ENCODE peak calls at places on chromosomes 3 and 15, in ten cellular contexts. D is fibroblast of pulmonary artery; T is endodermal cell; F is lower lobe of right lung; S is HFF-Myc; Q is activated CD8-positive, alpha-beta T cell treated with anti-CD3 and anti-CD28 coated beads for 36 hours; I is SK-N-SH; W is chondrocyte; N is endothelial cell; Y is H9. U is an unnamed sample.

GRCh38 chr15:31372635-31373091 is 46.0 kb downstream of the KLF13 start:
- DNase-seq in S (peak; percentile 63), I (peak; percentile 97), Q (no peak), F (no peak), N (peak; percentile 48), D (peak; percentile 87), W (no peak), Y (peak; percentile 92), T (peak; percentile 80), U (no peak)

GRCh38 chr15:63155486-63155885 is 1.8 kb downstream of the RPS27L start:
- DNase-seq in I (no peak), T (no peak), D (no peak), Q (no peak), Y (no peak), W (no peak), S (no peak), F (no peak), N (no peak), U (no peak)

GRCh38 chr15:85579957-85580694 is 199.7 kb downstream of the AKAP13 start:
- DNase-seq in S (no peak), T (no peak), F (no peak), W (no peak), D (peak; percentile 81), Y (no peak), I (no peak), Q (no peak), N (no peak), U (no peak)

GRCh38 chr3:163056874-163057497 is 1560.4 kb downstream of the OTOL1 start:
- DNase-seq in I (peak; percentile 47), T (peak; percentile 78), W (no peak), Y (peak; percentile 42), S (peak; percentile 21), Q (peak; percentile 61), D (peak; percentile 72), F (no peak), N (peak; percentile 70), U (peak; percentile 43)

GRCh38 chr3:42680256-42680655 is 5.1 kb upstream of the KLHL40 start:
- DNase-seq in I (no peak), T (no peak), Q (no peak), F (no peak), D (no peak), N (no peak), S (no peak), W (no peak), Y (no peak), U (no peak)

GRCh38 chr3:8145661-8146060 is 356.0 kb upstream of the LMCD1 start:
- DNase-seq in Q (no peak), Y (no peak), F (no peak), I (no peak), S (no peak), N (no peak), D (no peak), T (no peak), W (no peak), U (no peak)

GRCh38 chr3:143536817-143537535 is 311.3 kb downstream of the SLC9A9 start:
- DNase-seq in W (no peak), Y (no peak), Q (no peak), D (peak; percentile 75), I (no peak), N (no peak), T (no peak), S (peak; percentile 60), F (no peak), U (peak; percentile 10)

GRCh38 chr3:133494469-133494868 is 79.0 kb upstream of the CDV3 start:
- DNase-seq in Q (peak; percentile 33), D (peak; percentile 47), S (no peak), F (no peak), N (peak; percentile 47), W (no peak), T (peak; percentile 89), Y (peak; percentile 80), I (no peak), U (no peak)

GRCh38 chr15:45377630-45378148 is 655 bp downstream of the GATM start:
- DNase-seq in I (peak; percentile 63), Y (peak; percentile 34), T (peak; percentile 62), D (no peak), N (no peak), Q (peak; percentile 7), W (no peak), F (no peak), S (no peak), U (no peak)

GRCh38 chr3:174862666-174863065 is 3.5 kb downstream of the NAALADL2 start:
- DNase-seq in W (no peak), T (no peak), N (no peak), F (no peak), D (no peak), I (no peak), Q (no peak), Y (no peak), S (no peak), U (no peak)

GRCh38 chr3:143482106-143483088 is 362.8 kb downstream of the CHST2 start:
- DNase-seq in N (no peak), F (no peak), I (no peak), W (no peak), Y (no peak), T (no peak), D (no peak), Q (no peak), S (no peak), U (no peak)

GRCh38 chr3:195123196-195123805 is 147.7 kb downstream of the XXYLT1 start:
- DNase-seq in S (no peak), W (no peak), N (no peak), Y (peak; percentile 53), I (peak; percentile 70), T (peak; percentile 76), D (no peak), F (no peak), Q (no peak), U (no peak)
- TF ChIP-seq CTCF in S (peak; percentile 23), W (peak; percentile 49), N (peak; percentile 35), Y (peak; percentile 64), I (no peak), T (peak; percentile 70), D (peak; percentile 23), F (no peak), Q (no peak), U (no peak)

GRCh38 chr3:6251612-6252011 is 609.3 kb upstream of the GRM7 start:
- DNase-seq in I (no peak), F (no peak), Y (no peak), N (no peak), Q (no peak), S (no peak), T (no peak), D (no peak), W (no peak), U (no peak)

GRCh38 chr3:6260551-6261191 is 600.2 kb upstream of the GRM7 start:
- DNase-seq in W (no peak), Y (no peak), F (no peak), S (no peak), I (no peak), N (no peak), D (no peak), Q (no peak), T (no peak), U (peak; percentile 31)

GRCh38 chr3:6250167-6250566 is 610.7 kb upstream of the GRM7 start:
- DNase-seq in S (no peak), Y (no peak), N (no peak), D (no peak), I (no peak), F (no peak), T (no peak), Q (no peak), W (no peak), U (peak; percentile 57)

GRCh38 chr3:6254490-6254889 is 606.4 kb upstream of the GRM7 start:
- DNase-seq in W (no peak), Q (no peak), D (no peak), F (no peak), Y (no peak), S (no peak), T (no peak), N (no peak), I (no peak), U (no peak)

GRCh38 chr3:6255229-6255628 is 605.7 kb upstream of the GRM7 start:
- DNase-seq in I (no peak), F (no peak), T (no peak), N (no peak), S (no peak), Q (no peak), D (no peak), W (no peak), Y (no peak), U (no peak)
- TF ChIP-seq CTCF in I (no peak), F (no peak), T (no peak), N (no peak), S (no peak), Q (no peak), D (no peak), W (no peak), Y (peak; percentile 26), U (no peak)

DNA sequence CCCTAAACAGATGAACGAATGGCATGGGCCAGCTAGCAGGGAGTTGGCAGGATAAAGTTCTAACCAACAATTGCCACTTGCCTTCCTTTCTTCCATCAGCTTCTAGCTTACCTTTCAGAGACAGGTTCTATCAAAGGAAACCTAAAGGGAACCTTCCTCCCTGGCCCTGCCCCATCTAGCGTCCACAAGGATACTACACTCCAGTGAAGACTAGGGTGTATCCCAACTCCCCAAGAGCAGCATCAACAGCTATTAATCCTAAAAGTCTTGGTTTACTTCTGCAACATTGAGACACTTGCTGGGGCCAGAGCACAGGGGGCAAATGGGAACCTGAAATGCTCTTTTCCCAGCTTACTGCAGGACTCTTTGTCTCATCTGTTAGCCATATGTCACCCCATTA is 37.0 kb upstream of the TMC3 start:
- DNase-seq in T (peak; percentile 77), D (no peak), F (no peak), Y (peak; percentile 49), I (no peak), N (no peak), Q (no peak), S (no peak), W (no peak), U (no peak)
- TF ChIP-seq CTCF in T (peak; percentile 70), D (no peak), F (no peak), Y (peak; percentile 57), I (no peak), N (no peak), Q (no peak), S (peak; percentile 27), W (no peak), U (no peak)

GRCh38 chr15:43287254-43287653 is 20.5 kb upstream of the TGM5 start:
- DNase-seq in W (no peak), N (no peak), D (no peak), F (no peak), S (no peak), I (no peak), T (no peak), Q (no peak), Y (no peak), U (no peak)

GRCh38 chr15:43281926-43282602 is 15.3 kb upstream of the TGM5 start:
- DNase-seq in D (no peak), N (no peak), I (no peak), F (no peak), T (no peak), W (no peak), S (no peak), Y (no peak), Q (no peak), U (no peak)

GRCh38 chr15:43286074-43286473 is 19.3 kb upstream of the TGM5 start:
- DNase-seq in F (no peak), T (no peak), D (no peak), S (no peak), N (no peak), Q (no peak), Y (no peak), W (no peak), I (no peak), U (no peak)

GRCh38 chr15:43280996-43281395 is 14.3 kb upstream of the TGM5 start:
- DNase-seq in Q (no peak), W (no peak), I (no peak), T (no peak), D (no peak), S (no peak), Y (no peak), F (no peak), N (no peak), U (no peak)

GRCh38 chr15:43285609-43286037 is 18.9 kb upstream of the TGM5 start:
- DNase-seq in Q (peak; percentile 77), W (no peak), I (peak; percentile 80), D (peak; percentile 75), F (no peak), N (peak; percentile 62), Y (no peak), S (peak; percentile 50), T (peak; percentile 79), U (peak; percentile 86)
- TF ChIP-seq CTCF in Q (peak; percentile 83), W (peak; percentile 91), I (peak; percentile 87), D (peak; percentile 85), F (peak; percentile 76), N (peak; percentile 82), Y (peak; percentile 85), S (peak; percentile 74), T (peak; percentile 91), U (peak; percentile 62)